ENCODE peak calls at places on chromosomes 3 and 15, in seven cellular contexts. S, A, C, O, W, R and B are unnamed samples.

GRCh38 chr3:3127432-3128010 is 781 bp downstream of the TRNT1 start:
- DNase-seq in R (no peak), C (peak; percentile 9), O (no peak), S (no peak), W (peak; percentile 16), A (peak; percentile 41), B (no peak)

GRCh38 chr15:95875141-95875643 is 455.3 kb upstream of the NR2F2 start:
- DNase-seq in A (no peak), R (no peak), W (no peak), S (no peak), O (peak; percentile 65), C (peak; percentile 87), B (no peak)

GRCh38 chr3:89340431-89340830 is 233.0 kb downstream of the EPHA3 start:
- DNase-seq in O (no peak), A (no peak), R (no peak), S (no peak), C (no peak), W (no peak), B (no peak)

GRCh38 chr3:100913870-100914654 is 79.2 kb downstream of the ABI3BP start:
- DNase-seq in S (no peak), A (no peak), C (peak; percentile 38), W (peak; percentile 4), O (peak; percentile 81), R (no peak), B (no peak)

GRCh38 chr3:32414527-32415202 is 23.0 kb downstream of the CMTM7 start:
- DNase-seq in C (no peak), A (no peak), R (no peak), W (no peak), O (peak; percentile 74), S (no peak), B (no peak)

GRCh38 chr15:71153823-71154524 is 38.7 kb downstream of the THSD4 start:
- DNase-seq in A (no peak), S (no peak), W (peak; percentile 46), O (no peak), C (peak; percentile 17), R (no peak), B (no peak)

GRCh38 chr3:194689493-194689901 is 3.8 kb downstream of the FAM43A start:
- DNase-seq in W (no peak), A (no peak), O (no peak), S (no peak), R (no peak), C (peak; percentile 77), B (no peak)

GRCh38 chr3:40989141-40990061 is 209.9 kb upstream of the CTNNB1 start:
- DNase-seq in R (no peak), C (no peak), W (no peak), S (no peak), A (no peak), O (peak; percentile 38), B (no peak)

GRCh38 chr15:34855397-34855796 is 60.0 kb upstream of the ACTC1 start:
- DNase-seq in C (peak; percentile 51), R (no peak), A (peak; percentile 25), S (no peak), W (no peak), O (no peak), B (no peak)

GRCh38 chr15:73630796-73631471 is 2.3 kb downstream of the NPTN start:
- DNase-seq in A (no peak), W (no peak), S (no peak), O (no peak), R (no peak), C (no peak), B (no peak)

GRCh38 chr15:62498711-62499110 is 333.6 kb upstream of the C2CD4B start:
- DNase-seq in A (no peak), C (no peak), S (no peak), R (no peak), W (no peak), O (no peak), B (no peak)

GRCh38 chr3:64642327-64643151 is 45.3 kb downstream of the ADAMTS9 start:
- DNase-seq in C (no peak), A (no peak), R (no peak), S (peak; percentile 53), O (no peak), W (peak; percentile 85), B (no peak)

GRCh38 chr3:61562810-61563613 is 1.6 kb downstream of the PTPRG start:
- DNase-seq in W (peak; percentile 66), R (no peak), S (peak; percentile 83), A (peak; percentile 60), O (no peak), C (no peak), B (no peak)

GRCh38 chr3:188052229-188052965 is 101.6 kb upstream of the LPP start:
- DNase-seq in W (peak; percentile 67), O (peak; percentile 39), A (no peak), R (no peak), S (peak; percentile 47), C (no peak), B (no peak)

GRCh38 chr3:14352002-14352627 is 50.3 kb upstream of the SLC6A6 start:
- DNase-seq in A (peak; percentile 66), S (no peak), O (no peak), W (no peak), R (no peak), C (no peak), B (no peak)

GRCh38 chr3:41131224-41131623 is 68.1 kb upstream of the CTNNB1 start:
- DNase-seq in O (peak; percentile 85), S (no peak), W (no peak), A (no peak), R (no peak), C (no peak), B (no peak)

GRCh38 chr3:157405457-157405856 is 31.2 kb upstream of the PTX3 start:
- DNase-seq in S (no peak), O (peak; percentile 79), C (peak; percentile 54), R (no peak), A (no peak), W (no peak), B (no peak)
- TF ChIP-seq CTCF in S (no peak), O (no peak), C (no peak), R (no peak), A (no peak), W (no peak), B (no peak)

DNA sequence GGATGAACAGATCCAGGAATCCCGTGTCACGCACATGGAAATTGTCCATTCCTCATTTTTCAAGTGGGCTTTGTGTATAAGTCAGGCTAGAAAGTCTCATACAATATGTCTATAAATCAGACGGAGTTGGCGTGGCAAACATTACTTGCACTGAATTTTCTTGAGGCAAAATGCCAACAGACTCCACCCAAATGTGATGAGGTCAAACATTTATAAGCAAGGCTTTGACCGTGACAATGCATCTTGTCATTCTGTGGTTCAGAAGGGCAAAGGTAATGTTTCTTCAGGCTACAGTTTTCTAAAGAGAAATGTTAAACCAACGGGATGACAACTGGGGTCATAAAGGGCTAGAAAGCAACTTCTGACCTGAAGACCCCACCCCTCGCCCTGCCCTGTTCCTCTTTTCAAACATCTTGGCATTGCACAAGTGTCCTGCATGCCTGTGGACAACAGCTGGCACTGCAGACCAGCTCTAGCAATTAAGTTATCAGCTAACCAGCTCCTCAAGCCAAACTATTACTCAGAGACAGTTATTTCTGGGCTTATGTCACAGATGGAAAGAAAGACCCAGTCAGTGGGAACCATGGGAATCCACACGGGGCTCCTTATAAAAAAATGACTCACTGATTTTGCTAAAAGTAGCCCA is 36.5 kb upstream of the SPTBN5 start:
- DNase-seq in A (peak; percentile 27), R (no peak), W (no peak), O (peak; percentile 89), C (peak; percentile 86), S (no peak), B (no peak)
- TF ChIP-seq CTCF in A (peak; percentile 58), R (no peak), W (no peak), O (peak; percentile 61), C (peak; percentile 16), S (peak; percentile 43), B (no peak)

GRCh38 chr3:27105904-27106303 is 263.3 kb downstream of the NEK10 start:
- DNase-seq in S (no peak), A (no peak), R (no peak), O (peak; percentile 3), C (no peak), W (peak; percentile 45), B (no peak)
- TF ChIP-seq CTCF in S (no peak), A (no peak), R (no peak), O (peak; percentile 47), C (no peak), W (peak; percentile 29), B (no peak)

DNA sequence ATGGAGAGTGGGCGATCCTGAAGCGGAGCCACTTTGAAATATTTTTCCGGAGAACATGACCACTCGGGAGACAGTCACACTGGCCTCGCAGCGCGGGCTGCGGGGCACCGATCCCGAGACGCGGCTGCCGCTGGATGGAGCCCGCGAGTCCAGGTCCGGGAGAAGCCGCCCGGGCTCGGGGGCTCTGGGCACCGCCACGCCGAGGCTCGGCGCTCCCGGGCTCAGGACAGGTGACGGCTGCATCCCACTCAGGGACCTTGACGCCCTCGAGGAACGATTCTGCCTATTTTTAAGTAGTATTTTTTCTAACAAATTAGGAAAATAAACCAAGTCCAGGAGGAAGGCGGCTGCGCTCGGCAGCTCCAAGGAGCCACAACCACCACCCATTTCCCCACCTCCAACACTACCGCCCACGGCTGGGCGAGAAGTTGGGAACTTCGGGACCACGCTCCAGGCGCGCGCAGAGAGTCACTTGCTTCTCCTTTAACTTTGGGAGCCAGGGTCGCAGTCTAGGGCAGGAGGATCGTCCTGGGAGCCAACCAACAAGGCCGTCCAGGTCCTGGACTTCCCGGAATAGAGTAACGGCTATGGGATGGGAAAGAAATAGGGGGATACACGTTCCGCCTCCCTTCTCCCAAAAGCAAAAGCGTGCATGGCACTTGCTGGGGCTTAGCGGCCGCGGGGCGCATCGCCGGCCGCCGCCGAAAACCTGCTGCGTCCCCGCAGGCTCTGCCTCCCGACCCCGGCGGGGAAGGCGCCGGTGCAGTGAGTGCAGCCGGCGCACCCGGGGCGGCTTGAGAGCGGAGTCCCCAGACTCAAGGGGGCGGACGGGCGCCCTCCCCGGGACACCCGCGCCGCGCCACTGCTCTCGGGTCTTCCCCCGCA is 897 bp downstream of the MEGF11 start:
- DNase-seq in W (peak; percentile 87), A (peak; percentile 94), O (peak; percentile 9), C (peak; percentile 43), S (peak; percentile 93), R (peak; percentile 42), B (peak; percentile 49)
- TF ChIP-seq CTCF in W (peak; percentile 71), A (peak; percentile 74), O (peak; percentile 73), C (peak; percentile 74), S (peak; percentile 53), R (peak; percentile 56), B (no peak)